ENCODE peak calls at places on chromosome 17, in ten cellular contexts. U is fibroblast of lung, K is left ventricle myocardium inferior, L is WERI-Rb-1, O is lower lobe of right lung, P is esophagus squamous epithelium, S is mammary epithelial cell, G is IMR-90, W is lung, R is pancreas. Q is an unnamed sample. For H3K36me3, the result is how much of the 10 kb centered on the place peaks cover.

GRCh38 chr17:39219647-39220154 is 6.0 kb downstream of the STAC2 start:
- DNase-seq in S (no peak), R (no peak), G (no peak), K (peak), U (no peak), W (no peak), L (no peak), P (no peak), O (no peak), Q (no peak)

GRCh38 chr17:499836-500543 is 147.4 kb upstream of the RPH3AL start:
- DNase-seq in P (no peak), L (no peak), R (no peak), K (no peak), O (peak), U (no peak), S (no peak), G (no peak), W (peak), Q (no peak)

GRCh38 chr17:77657821-77658220 is 300.7 kb upstream of the TNRC6C start:
- DNase-seq in O (no peak), W (no peak), S (no peak), K (no peak), P (no peak), L (no peak), G (no peak), R (no peak), U (no peak), Q (no peak)

GRCh38 chr17:75020331-75021110 is 8.1 kb downstream of the MRPL58 start:
- DNase-seq in W (no peak), U (no peak), K (no peak), R (no peak), S (no peak), O (no peak), G (no peak), P (no peak), L (no peak), Q (no peak)

GRCh38 chr17:12592941-12593340 is 72.7 kb upstream of the MYOCD start:
- DNase-seq in S (no peak), L (no peak), K (no peak), P (no peak), O (no peak), G (no peak), U (peak), R (no peak), W (no peak), Q (peak)

GRCh38 chr17:35082073-35082657 is 18.7 kb upstream of the RFFL start:
- DNase-seq in G (peak), K (no peak), L (peak), S (peak), R (no peak), P (no peak), U (peak), W (no peak), O (no peak), Q (peak)

GRCh38 chr17:35568561-35568960 is 7.9 kb upstream of the SLFN14 start:
- DNase-seq in G (peak), O (no peak), W (no peak), K (no peak), L (no peak), S (peak), U (peak), R (no peak), P (no peak), Q (peak)

GRCh38 chr17:14268264-14268663 is 31.6 kb upstream of the CDRT15 start:
- DNase-seq in S (no peak), U (no peak), O (no peak), K (no peak), W (no peak), L (peak), P (no peak), G (no peak), R (no peak), Q (no peak)

GRCh38 chr17:63406689-63407330 is 39.3 kb downstream of the CYB561 start:
- DNase-seq in K (no peak), P (peak), W (peak), U (peak), O (no peak), S (peak), L (peak), G (peak), R (no peak), Q (peak)

GRCh38 chr17:47276868-47277267 is 23.2 kb downstream of the ITGB3 start:
- DNase-seq in S (peak), G (peak), U (peak), O (no peak), K (peak), W (peak), R (peak), P (no peak), L (no peak), Q (peak)

GRCh38 chr17:77437017-77437416 is 296.2 kb downstream of the SEC14L1 start:
- DNase-seq in R (no peak), K (peak), O (no peak), G (peak), L (no peak), P (no peak), W (no peak), S (no peak), U (peak), Q (no peak)

GRCh38 chr17:61400058-61400785 is 579 bp downstream of the TBX2 start:
- DNase-seq in S (peak), K (no peak), W (no peak), O (peak), L (peak), P (no peak), U (peak), G (peak), R (peak), Q (no peak)

GRCh38 chr17:35932576-35932975 is 2.0 kb upstream of the RDM1 start:
- DNase-seq in S (no peak), W (no peak), R (no peak), O (no peak), P (no peak), G (no peak), L (no peak), U (peak), K (no peak), Q (no peak)

GRCh38 chr17:81552244-81553017 is at the start of gene FAAP100:
- DNase-seq in S (peak), K (peak), W (peak), P (no peak), G (peak), U (peak), L (peak), O (peak), R (peak), Q (peak)

GRCh38 chr17:81550285-81550684 is 1.9 kb downstream of the FAAP100 start:
- DNase-seq in L (no peak), K (no peak), W (no peak), P (no peak), O (no peak), U (no peak), R (peak), G (no peak), S (no peak), Q (no peak)

GRCh38 chr17:81550830-81551457 is 1.2 kb downstream of the FAAP100 start:
- DNase-seq in G (no peak), K (no peak), U (no peak), S (no peak), W (no peak), L (no peak), R (peak), O (no peak), P (no peak), Q (no peak)

GRCh38 chr17:81553018-81553615 is 964 bp upstream of the FAAP100 start:
- DNase-seq in L (peak), K (peak), P (peak), O (peak), G (peak), W (peak), U (peak), S (peak), R (peak), Q (peak)

DNA sequence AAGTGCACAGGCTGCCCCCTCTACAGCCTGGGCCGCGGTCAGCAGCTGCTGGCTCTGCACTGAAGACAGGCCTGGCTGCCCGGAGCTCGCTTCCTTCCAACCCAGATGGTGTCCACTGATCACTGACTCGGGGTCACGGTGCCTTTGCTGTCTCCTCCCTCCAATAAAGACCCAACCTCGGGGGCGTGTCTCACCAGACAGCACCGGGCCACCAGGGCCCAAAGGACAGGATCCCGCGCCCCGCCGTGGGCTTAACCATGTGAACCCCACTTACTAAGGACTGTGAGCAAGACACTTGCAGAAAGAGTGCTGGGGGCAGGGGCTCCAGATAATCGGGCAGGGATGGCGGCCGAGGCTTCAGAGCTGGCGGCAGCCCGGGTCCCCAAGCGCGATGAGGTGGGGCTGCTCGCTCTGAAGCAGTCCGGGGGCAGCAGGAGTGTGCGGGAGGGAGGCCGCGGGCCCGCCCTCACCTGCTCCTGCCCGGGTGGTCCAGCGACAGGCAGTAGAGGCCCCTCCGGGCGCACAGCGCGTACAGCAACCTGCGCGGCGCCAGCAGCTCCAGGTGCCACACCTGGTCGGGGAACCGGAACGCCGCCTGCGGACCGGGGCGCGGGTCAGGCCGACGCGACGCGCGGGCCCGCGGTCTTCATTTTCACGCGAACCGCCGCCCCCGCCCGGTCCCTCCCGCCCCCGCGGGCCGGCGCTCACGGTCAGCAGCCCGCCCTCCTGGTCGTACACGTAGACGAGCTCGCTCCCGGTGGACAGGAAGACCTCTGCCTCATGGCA is 502 bp downstream of the FAAP100 start:
- DNase-seq in P (no peak), S (peak), W (peak), K (no peak), G (peak), U (no peak), L (peak), O (no peak), R (peak), Q (no peak)
- H3K36me3 ChIP-seq in P (half or more), S (under half), W (under half), K (under half), G (under half), U (under half), L (half or more), O (under half), R (under half), Q (under half)

GRCh38 chr17:3647251-3647650 is 10.7 kb downstream of the CTNS start:
- DNase-seq in R (no peak), S (no peak), L (no peak), O (no peak), U (no peak), G (no peak), W (no peak), K (no peak), P (no peak), Q (no peak)

GRCh38 chr17:3645310-3645709 is 8.8 kb downstream of the CTNS start:
- DNase-seq in S (no peak), O (no peak), P (no peak), G (no peak), U (no peak), R (no peak), W (no peak), L (no peak), K (no peak), Q (no peak)

GRCh38 chr17:3647769-3648540 is 11.4 kb downstream of the CTNS start:
- DNase-seq in S (peak), U (peak), K (peak), O (no peak), W (no peak), L (peak), P (no peak), G (peak), R (peak), Q (peak)
- TF ChIP-seq CTCF in S (peak), U (peak), K (peak), O (peak), W (no peak), L (peak), P (peak), G (peak), R (peak), Q (peak)

DNA sequence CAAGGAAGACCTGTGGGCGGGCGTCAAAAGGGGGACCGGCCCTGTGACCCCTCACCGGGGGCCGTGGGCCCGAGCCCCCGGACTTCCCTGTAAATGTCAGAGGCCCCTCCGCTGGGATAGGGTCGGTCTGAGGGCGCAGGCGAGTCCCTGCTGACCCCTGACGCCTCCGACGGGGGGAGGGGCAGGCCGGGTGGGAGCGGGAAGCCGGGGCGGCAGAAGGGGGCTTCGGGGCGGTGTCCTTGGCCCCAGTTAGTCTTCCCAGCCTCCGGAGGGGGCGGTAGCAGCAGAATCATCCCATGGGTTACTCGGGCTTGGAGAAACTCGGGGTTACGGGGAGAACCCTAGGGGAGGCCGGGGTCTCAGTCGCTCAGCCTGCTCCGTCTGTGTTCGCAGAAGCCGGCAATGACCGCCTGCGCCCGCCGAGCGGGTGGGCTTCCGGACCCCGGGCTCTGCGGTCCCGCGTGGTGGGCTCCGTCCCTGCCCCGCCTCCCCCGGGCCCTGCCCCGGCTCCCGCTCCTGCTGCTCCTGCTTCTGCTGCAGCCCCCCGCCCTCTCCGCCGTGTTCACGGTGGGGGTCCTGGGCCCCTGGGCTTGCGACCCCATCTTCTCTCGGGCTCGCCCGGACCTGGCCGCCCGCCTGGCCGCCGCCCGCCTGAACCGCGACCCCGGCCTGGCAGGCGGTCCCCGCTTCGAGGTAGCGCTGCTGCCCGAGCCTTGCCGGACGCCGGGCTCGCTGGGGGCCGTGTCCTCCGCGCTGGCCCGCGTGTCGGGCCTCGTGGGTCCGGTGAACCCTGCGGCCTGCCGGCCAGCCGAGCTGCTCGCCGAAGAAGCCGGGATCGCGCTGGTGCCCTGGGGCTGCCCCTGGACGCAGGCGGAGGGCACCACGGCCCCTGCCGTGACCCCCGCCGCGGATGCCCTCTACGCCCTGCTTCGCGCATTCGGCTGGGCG is 505 bp downstream of the GUCY2D start:
- DNase-seq in O (no peak), K (no peak), R (no peak), G (no peak), S (no peak), W (no peak), L (no peak), P (no peak), U (no peak), Q (no peak)
- H3K4me3 ChIP-seq in O (peak), K (peak), R (no peak), G (no peak), S (no peak), W (no peak), L (peak), P (peak), U (no peak), Q (no peak)

GRCh38 chr17:4004517-4005295 is 40.5 kb upstream of the ATP2A3 start:
- DNase-seq in P (no peak), U (peak), W (peak), G (no peak), K (peak), O (peak), S (no peak), R (peak), L (peak), Q (peak)
- H3K36me3 ChIP-seq in P (under half), U (under half), W (under half), G (under half), K (under half), O (under half), S (under half), R (under half), L (under half), Q (under half)

GRCh38 chr17:44775136-44775837 is 16.5 kb downstream of the ADAM11 start:
- DNase-seq in O (peak), W (peak), G (peak), P (peak), R (peak), U (peak), S (peak), K (peak), L (peak), Q (peak)
- TF ChIP-seq CTCF in O (peak), W (no peak), G (no peak), P (no peak), R (peak), U (no peak), S (no peak), K (no peak), L (no peak), Q (no peak)

GRCh38 chr17:28898261-28898955 is 875 bp upstream of the FLOT2 start:
- DNase-seq in W (no peak), O (no peak), S (no peak), R (no peak), U (no peak), P (no peak), G (no peak), K (no peak), L (no peak), Q (no peak)
- H3K4me3 ChIP-seq in W (no peak), O (peak), S (no peak), R (no peak), U (no peak), P (peak), G (no peak), K (peak), L (no peak), Q (no peak)

GRCh38 chr17:64527914-64528313 is 21.1 kb downstream of the CEP95 start:
- DNase-seq in G (no peak), S (no peak), K (no peak), U (no peak), L (no peak), W (no peak), O (no peak), P (no peak), R (no peak), Q (no peak)
- H3K36me3 ChIP-seq in G (under half), S (half or more), K (half or more), U (under half), L (half or more), W (under half), O (half or more), P (half or more), R (half or more), Q (under half)

DNA sequence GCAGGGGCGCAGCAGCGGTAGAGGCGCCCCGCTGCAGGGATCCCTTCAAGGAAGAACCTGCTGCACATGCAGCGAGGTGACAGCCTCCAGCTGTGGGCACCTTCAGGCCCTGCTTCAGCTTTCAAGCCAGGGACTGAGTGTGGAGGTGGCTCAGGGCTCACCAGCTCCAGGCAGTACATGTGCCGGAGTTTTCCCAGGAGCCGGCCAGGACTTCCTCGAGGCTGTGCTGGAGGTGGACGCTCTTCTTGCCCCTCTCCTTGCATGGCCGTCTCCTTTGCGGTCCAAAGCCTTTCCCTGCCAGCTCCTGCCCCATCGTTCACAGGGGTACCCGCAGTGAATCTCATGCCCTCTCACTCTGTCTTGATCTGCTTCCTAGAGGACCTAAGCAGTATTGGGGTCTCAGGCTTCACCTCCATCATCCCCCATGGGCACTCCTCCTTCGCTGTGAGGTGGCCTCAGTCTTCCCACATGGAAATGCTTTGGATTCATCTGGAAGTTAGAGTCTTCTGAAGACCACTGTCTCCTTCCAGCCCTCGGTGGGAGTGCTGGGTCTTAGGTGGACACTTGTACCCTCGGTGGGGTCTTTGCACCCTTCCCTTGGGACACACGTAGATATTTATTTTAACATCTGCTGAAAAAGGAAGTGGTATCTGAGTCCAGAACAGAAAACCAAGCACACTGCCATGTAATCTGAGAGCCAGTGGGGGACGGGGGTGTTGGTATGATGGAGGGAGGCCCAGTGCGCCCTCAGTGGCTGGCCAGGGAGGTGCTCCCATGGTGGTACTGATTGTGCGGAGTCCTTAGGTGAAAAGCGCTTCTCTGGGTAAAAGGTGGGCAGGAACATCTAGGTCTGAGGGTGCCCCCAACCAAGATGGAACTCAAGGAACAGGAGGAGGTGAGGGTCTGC is 7.0 kb downstream of the XYLT2 start:
- DNase-seq in G (no peak), S (no peak), P (no peak), K (no peak), R (no peak), O (no peak), L (no peak), W (no peak), U (no peak), Q (no peak)
- TF ChIP-seq CTCF in G (no peak), S (no peak), P (no peak), K (no peak), R (no peak), O (no peak), L (no peak), W (no peak), U (no peak), Q (no peak)

GRCh38 chr17:10550014-10550413 is 556 bp upstream of the MYH2 start:
- DNase-seq in G (no peak), R (no peak), S (no peak), K (no peak), U (no peak), L (no peak), O (no peak), W (no peak), P (no peak), Q (no peak)
- H3K4me3 ChIP-seq in G (no peak), R (no peak), S (no peak), K (no peak), U (no peak), L (no peak), O (no peak), W (no peak), P (no peak), Q (no peak)